ENCODE peak calls at places on chromosomes 6 and 20, in nine cellular contexts. Q is AG04450, M is transverse colon, F is GM12878, X is PC-3, S is WERI-Rb-1, N is esophagus squamous epithelium, D is right cardiac atrium, Z is SJSA1. V is an unnamed sample.

GRCh38 chr6:44665683-44666082 is 278.2 kb downstream of the CDC5L start:
- DNase-seq in Z (no peak), S (peak), X (no peak), N (no peak), F (no peak), M (no peak), Q (no peak), D (no peak), V (no peak)

GRCh38 chr20:57180385-57180784 is 86.1 kb downstream of the BMP7 start:
- DNase-seq in Q (no peak), S (no peak), Z (no peak), M (no peak), N (no peak), X (no peak), D (no peak), F (no peak), V (no peak)

GRCh38 chr6:26020291-26020982 is 57.8 kb downstream of the TRIM38 start:
- DNase-seq in M (peak), D (peak), Z (peak), Q (peak), F (peak), S (peak), N (no peak), X (peak), V (peak)

GRCh38 chr20:53020834-53021233 is 48.7 kb downstream of the TSHZ2 start:
- DNase-seq in S (no peak), N (no peak), F (no peak), X (no peak), Q (no peak), Z (no peak), D (no peak), M (no peak), V (no peak)

GRCh38 chr20:52470561-52470960 is 279.0 kb upstream of the ZFP64 start:
- DNase-seq in X (no peak), Q (no peak), D (no peak), M (no peak), N (no peak), F (no peak), S (no peak), Z (no peak), V (no peak)

GRCh38 chr6:130611366-130611765 is 215.8 kb upstream of the SMLR1 start:
- DNase-seq in D (no peak), N (no peak), Z (no peak), Q (no peak), M (no peak), F (no peak), S (no peak), X (no peak), V (no peak)

GRCh38 chr20:19301843-19302242 is 89.4 kb downstream of the SLC24A3 start:
- DNase-seq in N (no peak), F (no peak), S (no peak), D (no peak), Q (no peak), M (no peak), X (no peak), Z (no peak), V (no peak)

GRCh38 chr6:166704171-166704570 is 77.1 kb upstream of the RPS6KA2 start:
- DNase-seq in D (no peak), Z (no peak), X (no peak), Q (no peak), N (no peak), F (no peak), M (no peak), S (no peak), V (no peak)

GRCh38 chr20:51985753-51986152 is 183.4 kb upstream of the SALL4 start:
- DNase-seq in X (no peak), D (no peak), N (no peak), S (no peak), Z (no peak), M (no peak), F (no peak), Q (no peak), V (no peak)

GRCh38 chr6:1104988-1105670 is 206.8 kb upstream of the FOXQ1 start:
- DNase-seq in Z (no peak), S (no peak), N (no peak), X (no peak), F (no peak), Q (no peak), M (no peak), D (no peak), V (no peak)

GRCh38 chr6:54992789-54993188 is 146.2 kb downstream of the FAM83B start:
- DNase-seq in F (no peak), M (no peak), Z (no peak), X (no peak), D (no peak), N (no peak), Q (no peak), S (no peak), V (no peak)

GRCh38 chr6:118356054-118356453 is 192.0 kb upstream of the PLN start:
- DNase-seq in N (no peak), Z (no peak), M (no peak), D (no peak), X (no peak), S (no peak), F (no peak), Q (peak), V (no peak)

GRCh38 chr6:26328265-26328844 is 36.6 kb upstream of the BTN3A2 start:
- DNase-seq in Z (no peak), Q (no peak), F (no peak), X (no peak), D (no peak), N (no peak), S (no peak), M (no peak), V (no peak)

DNA sequence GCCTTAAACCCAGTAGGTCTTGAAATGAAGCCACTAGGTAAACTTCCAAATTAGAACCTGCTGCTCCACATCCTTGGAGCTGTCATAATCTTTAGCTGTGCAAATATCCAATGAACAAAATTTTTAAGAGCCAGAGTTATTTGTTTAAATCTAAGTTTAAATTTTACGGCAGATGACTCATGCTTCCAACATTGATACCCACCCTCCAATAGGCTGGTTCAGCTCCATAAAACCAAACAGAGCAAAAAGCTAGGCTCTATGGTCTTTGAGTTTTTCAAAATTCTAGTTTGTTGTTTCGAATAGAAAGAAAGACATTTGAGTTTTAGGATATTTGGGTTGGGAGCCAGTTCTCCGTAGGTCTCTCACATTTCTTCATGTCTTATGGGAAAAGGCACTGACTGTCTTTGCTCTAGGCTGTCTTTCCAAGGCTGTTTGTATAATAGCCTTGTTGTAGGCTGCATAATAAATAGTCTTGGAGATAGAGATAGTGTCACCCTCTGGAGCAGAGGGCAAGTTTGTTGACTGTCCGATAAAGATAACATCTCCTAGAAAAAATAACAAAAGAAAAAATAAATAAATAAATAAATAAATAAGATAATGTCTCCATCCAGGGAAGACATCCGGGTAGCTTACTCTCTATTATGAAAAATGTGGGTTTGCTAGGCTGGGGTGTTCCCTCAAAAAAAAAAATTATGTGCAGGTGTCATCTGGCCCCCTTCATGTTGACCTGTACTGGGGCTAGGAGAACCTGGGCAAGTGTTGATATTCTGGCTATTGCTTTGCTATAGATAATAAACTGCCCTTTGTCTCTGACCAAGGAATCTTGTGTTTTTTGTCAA is 36.5 kb downstream of the SLC2A12 start:
- DNase-seq in N (no peak), X (peak), M (no peak), Z (no peak), S (no peak), F (no peak), Q (no peak), D (no peak), V (no peak)
- H3K27ac ChIP-seq in N (no peak), X (peak), M (no peak), Z (no peak), S (no peak), F (no peak), Q (no peak), D (no peak), V (no peak)

GRCh38 chr6:169156108-169156821 is 97.4 kb downstream of the THBS2 start:
- DNase-seq in N (no peak), D (no peak), X (no peak), M (no peak), Z (peak), F (no peak), Q (no peak), S (no peak), V (no peak)
- H3K27ac ChIP-seq in N (no peak), D (no peak), X (no peak), M (no peak), Z (no peak), F (no peak), Q (peak), S (no peak), V (no peak)

GRCh38 chr6:113754291-113754690 is 102.9 kb upstream of the MARCKS start:
- DNase-seq in X (no peak), M (no peak), F (no peak), N (no peak), D (no peak), Q (no peak), S (no peak), Z (no peak), V (no peak)

GRCh38 chr6:113755449-113756289 is 101.5 kb upstream of the MARCKS start:
- DNase-seq in Z (no peak), M (peak), X (no peak), D (no peak), F (peak), N (no peak), S (no peak), Q (no peak), V (no peak)

GRCh38 chr6:113758725-113759576 is 98.2 kb upstream of the MARCKS start:
- DNase-seq in F (no peak), D (no peak), Z (no peak), S (no peak), M (no peak), N (no peak), Q (no peak), X (peak), V (no peak)

GRCh38 chr6:113758214-113758613 is 98.9 kb upstream of the MARCKS start:
- DNase-seq in D (no peak), M (no peak), X (no peak), F (no peak), Q (no peak), Z (no peak), N (no peak), S (no peak), V (no peak)

DNA sequence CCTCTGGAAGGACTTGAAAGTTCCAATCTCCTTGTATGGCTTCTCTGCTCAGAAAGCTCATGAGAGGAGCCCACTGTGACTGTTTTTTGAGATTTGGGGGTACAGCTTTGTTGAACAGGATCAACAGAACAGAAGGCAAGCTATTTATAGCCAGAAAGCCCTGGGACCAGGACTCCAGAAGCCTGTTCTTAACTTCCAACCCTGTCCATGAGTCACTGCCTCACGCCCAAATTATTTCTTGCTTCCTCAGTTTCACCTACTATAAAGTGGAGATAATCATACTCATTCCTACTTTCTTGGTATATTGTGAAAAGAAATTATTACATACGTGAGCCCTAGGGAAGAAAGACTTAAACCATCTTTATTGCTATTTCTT is 100.9 kb upstream of the MARCKS start:
- DNase-seq in Q (no peak), X (no peak), M (no peak), N (no peak), S (no peak), Z (no peak), D (no peak), F (no peak), V (no peak)
- H3K27ac ChIP-seq in Q (no peak), X (no peak), M (no peak), N (no peak), S (no peak), Z (no peak), D (no peak), F (peak), V (no peak)

DNA sequence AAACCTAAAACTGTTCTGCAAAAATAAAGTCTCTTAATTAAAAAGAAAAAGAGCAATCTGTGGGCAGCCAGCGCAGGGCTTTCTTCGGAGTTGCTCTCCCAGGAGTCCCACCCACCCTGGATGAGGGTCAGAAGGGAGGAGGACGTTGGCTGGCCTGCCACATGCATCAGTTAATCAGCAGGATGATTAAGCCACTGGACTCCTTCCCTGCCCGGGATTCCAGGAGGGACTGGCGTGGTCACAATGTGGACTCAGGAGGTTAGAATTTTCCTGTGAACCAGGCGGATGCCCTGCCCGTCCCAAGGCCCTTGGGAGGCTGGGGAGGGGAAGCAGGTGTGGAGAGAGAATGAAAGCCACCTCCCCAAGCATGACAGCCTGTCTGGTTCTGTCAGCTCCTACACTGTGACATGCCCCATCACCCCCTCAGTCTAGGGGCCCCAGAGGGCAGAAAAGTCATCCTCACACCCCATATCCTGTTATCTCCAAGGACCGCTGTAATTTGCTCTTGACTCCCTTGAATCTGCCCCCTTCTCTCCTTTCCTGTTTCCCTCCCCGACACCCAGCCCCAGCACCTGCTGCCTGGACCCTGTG is 11.6 kb upstream of the ITPR3 start:
- DNase-seq in N (no peak), F (no peak), S (no peak), X (peak), Z (no peak), Q (no peak), D (peak), M (no peak), V (no peak)
- H3K27ac ChIP-seq in N (no peak), F (no peak), S (no peak), X (peak), Z (no peak), Q (no peak), D (peak), M (no peak), V (peak)

GRCh38 chr20:17844133-17844429 is 124.5 kb downstream of the SNX5 start:
- DNase-seq in M (no peak), Q (no peak), D (no peak), Z (no peak), S (no peak), X (no peak), F (no peak), N (no peak), V (no peak)

GRCh38 chr20:17844549-17845298 is 123.9 kb downstream of the SNX5 start:
- DNase-seq in M (no peak), Z (no peak), N (no peak), D (peak), S (no peak), Q (no peak), F (no peak), X (no peak), V (no peak)

GRCh38 chr20:17845701-17846475 is 122.7 kb downstream of the SNX5 start:
- DNase-seq in S (no peak), D (peak), X (no peak), Q (no peak), F (no peak), M (peak), N (no peak), Z (no peak), V (no peak)

GRCh38 chr20:17841751-17842191 is 126.8 kb downstream of the SNX5 start:
- DNase-seq in M (no peak), S (no peak), Q (peak), D (peak), Z (no peak), F (no peak), X (no peak), N (no peak), V (no peak)

DNA sequence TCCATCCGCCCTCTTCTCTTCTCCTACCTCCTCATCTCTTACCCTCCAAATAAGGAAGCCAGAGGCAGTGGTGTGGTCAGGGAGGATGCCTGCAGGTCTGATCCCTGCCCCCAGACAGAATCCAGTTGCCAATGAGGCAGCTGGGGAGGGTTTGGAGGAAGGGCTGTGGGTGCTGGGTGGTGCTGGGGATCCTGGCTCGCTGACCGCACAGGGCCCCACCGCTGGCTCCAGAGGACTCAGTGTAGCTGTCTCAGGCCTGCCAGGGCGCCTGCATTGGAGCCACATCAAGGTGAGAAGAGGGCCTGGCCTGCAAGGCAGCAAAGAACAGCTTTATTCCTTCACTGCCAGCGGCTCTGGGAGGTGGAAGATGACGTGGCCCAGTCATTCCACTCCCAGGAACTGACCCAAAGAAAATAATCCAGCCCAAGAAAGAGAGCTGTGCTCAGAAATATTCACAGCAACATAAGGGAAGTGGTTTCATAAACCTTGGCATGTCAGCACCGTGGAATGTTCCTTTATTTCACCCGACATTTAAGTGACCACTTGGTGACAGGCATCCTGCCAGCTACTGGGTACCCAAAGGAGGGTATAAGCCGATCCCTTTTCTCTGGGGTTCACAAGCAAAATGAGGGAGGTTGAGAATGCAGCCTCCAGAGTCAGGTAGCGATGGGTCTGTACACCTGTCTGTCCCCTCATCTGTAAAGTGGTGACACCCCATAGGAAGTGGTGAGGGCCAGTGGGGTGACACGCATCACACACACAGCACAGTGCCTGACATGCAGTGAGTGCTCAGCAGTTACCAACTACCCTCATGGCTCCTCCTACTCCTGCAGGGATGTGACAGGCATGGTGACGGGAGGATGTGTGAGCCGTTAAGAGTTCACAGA is 125.1 kb downstream of the SNX5 start:
- DNase-seq in X (peak), F (no peak), M (no peak), N (no peak), Q (peak), Z (peak), S (no peak), D (peak), V (no peak)
- H3K27ac ChIP-seq in X (peak), F (no peak), M (peak), N (peak), Q (peak), Z (peak), S (no peak), D (peak), V (peak)

DNA sequence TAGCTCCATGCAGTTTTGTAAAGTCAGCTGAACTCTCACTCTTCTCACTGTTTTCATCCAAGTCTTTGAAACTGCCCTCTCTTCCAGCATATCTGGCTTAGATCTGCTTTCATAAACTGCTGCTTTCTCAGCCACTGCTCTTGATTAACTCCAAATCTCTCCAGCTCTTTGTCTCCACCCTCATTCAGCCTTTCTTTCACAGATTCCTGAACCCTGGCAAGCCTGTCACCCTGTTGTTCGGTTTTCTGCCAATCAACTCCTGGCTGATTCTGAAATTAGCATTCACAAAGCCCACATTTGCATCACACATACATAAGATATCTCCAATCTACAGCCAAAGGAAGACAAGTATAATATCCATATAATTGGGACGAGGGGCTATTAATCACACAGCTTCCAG is 301.0 kb upstream of the RNF217 start:
- DNase-seq in Q (no peak), Z (no peak), N (no peak), X (no peak), S (no peak), F (no peak), M (no peak), D (no peak), V (no peak)
- H3K27ac ChIP-seq in Q (no peak), Z (no peak), N (no peak), X (no peak), S (no peak), F (no peak), M (no peak), D (no peak), V (no peak)

GRCh38 chr20:50701055-50701963 is 10.0 kb upstream of the RIPOR3 start:
- DNase-seq in Z (peak), M (no peak), N (no peak), F (no peak), D (no peak), S (no peak), Q (no peak), X (no peak), V (no peak)
- H3K27ac ChIP-seq in Z (peak), M (no peak), N (no peak), F (no peak), D (no peak), S (no peak), Q (no peak), X (no peak), V (no peak)

GRCh38 chr6:36821581-36822335 is 17.5 kb downstream of the CPNE5 start:
- DNase-seq in N (no peak), X (no peak), F (no peak), Z (no peak), S (no peak), Q (no peak), D (no peak), M (no peak), V (no peak)
- H3K27ac ChIP-seq in N (peak), X (no peak), F (no peak), Z (no peak), S (peak), Q (no peak), D (no peak), M (no peak), V (peak)

DNA sequence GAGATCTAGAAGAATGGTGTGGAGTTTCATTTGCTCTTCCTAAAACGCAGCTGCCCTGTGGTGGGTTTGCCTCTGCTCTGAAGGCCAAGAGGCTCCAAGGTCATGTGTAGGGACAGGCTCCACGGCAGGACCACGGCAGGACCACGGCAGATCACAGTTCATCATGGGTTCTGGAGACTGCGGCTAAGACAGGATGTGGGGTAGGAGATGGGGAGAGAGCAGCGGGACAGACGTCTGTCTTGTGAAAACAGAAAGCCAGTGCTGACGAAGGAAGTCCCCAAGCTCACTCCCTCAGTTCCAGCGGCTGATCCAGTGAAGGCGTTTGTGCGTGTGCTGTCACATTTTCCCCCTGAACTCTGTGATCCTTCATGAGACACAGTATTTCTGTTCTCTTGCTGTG is 67.9 kb upstream of the PTGIS start:
- DNase-seq in Q (no peak), Z (no peak), N (no peak), F (no peak), M (no peak), X (no peak), D (no peak), S (no peak), V (no peak)
- H3K27ac ChIP-seq in Q (no peak), Z (no peak), N (no peak), F (no peak), M (peak), X (no peak), D (peak), S (no peak), V (no peak)